ENCODE peak calls at places on chromosomes 3 and 15, in nine cellular contexts. One of them, this sample, is unnamed.

GRCh38 chr3:155409336-155409735 is 115.9 kb upstream of the STRIT1 start:
- DNase-seq in esophagus squamous epithelium: no peak
- DNase-seq in stomach: no peak
- DNase-seq in adrenal gland: no peak
- DNase-seq in GM12878: no peak
- DNase-seq in IMR-90: no peak
- DNase-seq in uterus: no peak
- DNase-seq in NB4: no peak
- DNase-seq in right lobe of liver: no peak
- DNase-seq in this sample: no peak

GRCh38 chr15:31758126-31758525 is 272.2 kb upstream of the CHRNA7 start:
- DNase-seq in esophagus squamous epithelium: no peak
- DNase-seq in stomach: peak; percentile 30
- DNase-seq in adrenal gland: peak; percentile 78
- DNase-seq in GM12878: peak; percentile 9
- DNase-seq in IMR-90: peak; percentile 2
- DNase-seq in uterus: no peak
- DNase-seq in NB4: peak; percentile 18
- DNase-seq in right lobe of liver: peak; percentile 85
- DNase-seq in this sample: no peak

GRCh38 chr15:64710664-64711441 is 64.5 kb downstream of the RBPMS2 start:
- DNase-seq in esophagus squamous epithelium: no peak
- DNase-seq in stomach: no peak
- DNase-seq in adrenal gland: no peak
- DNase-seq in GM12878: no peak
- DNase-seq in IMR-90: no peak
- DNase-seq in uterus: no peak
- DNase-seq in NB4: no peak
- DNase-seq in right lobe of liver: no peak
- DNase-seq in this sample: no peak

GRCh38 chr15:52466134-52466701 is 62.5 kb downstream of the MYO5A start:
- DNase-seq in esophagus squamous epithelium: peak; percentile 21
- DNase-seq in stomach: peak; percentile 40
- DNase-seq in adrenal gland: peak; percentile 46
- DNase-seq in GM12878: peak; percentile 97
- DNase-seq in IMR-90: no peak
- DNase-seq in uterus: no peak
- DNase-seq in NB4: peak; percentile 82
- DNase-seq in right lobe of liver: peak; percentile 36
- DNase-seq in this sample: peak; percentile 83

GRCh38 chr3:189082666-189083427 is 88.9 kb upstream of the TPRG1 start:
- DNase-seq in esophagus squamous epithelium: no peak
- DNase-seq in stomach: no peak
- DNase-seq in adrenal gland: no peak
- DNase-seq in GM12878: no peak
- DNase-seq in IMR-90: no peak
- DNase-seq in uterus: no peak
- DNase-seq in NB4: no peak
- DNase-seq in right lobe of liver: no peak
- DNase-seq in this sample: no peak

GRCh38 chr15:48424076-48424475 is 92.8 kb downstream of the DUT start:
- DNase-seq in esophagus squamous epithelium: no peak
- DNase-seq in stomach: no peak
- DNase-seq in adrenal gland: no peak
- DNase-seq in GM12878: no peak
- DNase-seq in IMR-90: peak; percentile 72
- DNase-seq in uterus: no peak
- DNase-seq in NB4: peak; percentile 22
- DNase-seq in right lobe of liver: no peak
- DNase-seq in this sample: no peak

GRCh38 chr3:197501496-197501878 is 54.3 kb downstream of the BDH1 start:
- DNase-seq in esophagus squamous epithelium: no peak
- DNase-seq in stomach: no peak
- DNase-seq in adrenal gland: no peak
- DNase-seq in GM12878: peak; percentile 45
- DNase-seq in IMR-90: peak; percentile 31
- DNase-seq in uterus: no peak
- DNase-seq in NB4: peak; percentile 58
- DNase-seq in right lobe of liver: no peak
- DNase-seq in this sample: no peak

GRCh38 chr15:58962662-58963565 is 24.5 kb upstream of the RNF111 start:
- DNase-seq in esophagus squamous epithelium: no peak
- DNase-seq in stomach: no peak
- DNase-seq in adrenal gland: no peak
- DNase-seq in GM12878: no peak
- DNase-seq in IMR-90: no peak
- DNase-seq in uterus: no peak
- DNase-seq in NB4: no peak
- DNase-seq in right lobe of liver: no peak
- DNase-seq in this sample: no peak

GRCh38 chr3:194069421-194070219 is 66.3 kb upstream of the HES1 start:
- DNase-seq in esophagus squamous epithelium: no peak
- DNase-seq in stomach: no peak
- DNase-seq in adrenal gland: no peak
- DNase-seq in GM12878: no peak
- DNase-seq in IMR-90: peak; percentile 24
- DNase-seq in uterus: no peak
- DNase-seq in NB4: peak; percentile 89
- DNase-seq in right lobe of liver: peak; percentile 54
- DNase-seq in this sample: peak; percentile 47

GRCh38 chr3:194072097-194072428 is 63.9 kb upstream of the HES1 start:
- DNase-seq in esophagus squamous epithelium: no peak
- DNase-seq in stomach: no peak
- DNase-seq in adrenal gland: no peak
- DNase-seq in GM12878: no peak
- DNase-seq in IMR-90: no peak
- DNase-seq in uterus: no peak
- DNase-seq in NB4: no peak
- DNase-seq in right lobe of liver: peak; percentile 63
- DNase-seq in this sample: no peak

GRCh38 chr3:194070220-194070633 is 65.7 kb upstream of the HES1 start:
- DNase-seq in esophagus squamous epithelium: no peak
- DNase-seq in stomach: no peak
- DNase-seq in adrenal gland: peak; percentile 79
- DNase-seq in GM12878: no peak
- DNase-seq in IMR-90: no peak
- DNase-seq in uterus: no peak
- DNase-seq in NB4: no peak
- DNase-seq in right lobe of liver: no peak
- DNase-seq in this sample: no peak

GRCh38 chr3:194072691-194073279 is 63.2 kb upstream of the HES1 start:
- DNase-seq in esophagus squamous epithelium: no peak
- DNase-seq in stomach: no peak
- DNase-seq in adrenal gland: no peak
- DNase-seq in GM12878: no peak
- DNase-seq in IMR-90: no peak
- DNase-seq in uterus: no peak
- DNase-seq in NB4: no peak
- DNase-seq in right lobe of liver: no peak
- DNase-seq in this sample: peak; percentile 60

DNA sequence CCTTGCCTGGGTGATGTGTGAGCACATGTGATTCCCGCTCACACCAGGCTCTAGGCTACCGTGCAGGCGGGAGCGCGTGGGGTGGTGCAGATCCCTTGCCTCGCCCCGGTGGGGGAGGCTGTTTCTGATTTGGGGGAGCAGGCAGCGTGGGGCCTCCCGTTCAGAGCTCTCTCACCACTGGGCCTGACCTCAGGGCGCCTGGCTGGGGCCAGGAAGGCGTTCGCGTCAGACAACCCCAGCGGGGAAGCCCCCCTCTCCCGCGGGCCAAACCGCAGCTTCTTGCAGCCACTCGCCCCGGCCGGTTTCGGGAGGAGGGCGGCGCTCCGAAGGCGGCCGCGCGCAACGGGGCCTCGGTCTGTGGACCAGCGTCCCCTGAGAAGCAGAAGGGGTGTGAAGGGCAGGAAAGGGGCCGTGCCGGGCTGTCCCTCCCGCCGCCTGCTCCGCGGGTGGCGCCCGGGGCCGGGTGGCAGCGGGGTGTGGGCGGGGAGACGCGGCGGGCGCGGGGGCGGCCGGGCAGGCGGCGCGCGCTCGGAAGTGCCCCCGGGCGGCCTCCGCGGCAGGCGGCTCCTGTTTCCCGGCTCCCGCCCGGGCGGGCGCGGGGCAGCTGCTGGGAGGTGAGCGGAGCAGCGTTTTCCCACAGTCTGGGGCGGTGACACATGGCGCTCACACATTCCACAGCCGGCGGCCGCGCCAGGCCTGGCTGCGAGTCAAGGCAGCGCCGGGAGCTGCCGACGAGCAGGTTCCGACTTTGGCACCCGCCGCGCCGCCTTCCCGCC is 65.1 kb upstream of the HES1 start:
- DNase-seq in esophagus squamous epithelium: peak; percentile 34
- DNase-seq in stomach: peak; percentile 93
- DNase-seq in adrenal gland: peak; percentile 89
- DNase-seq in GM12878: peak; percentile 50
- DNase-seq in IMR-90: peak; percentile 87
- DNase-seq in uterus: peak; percentile 73
- DNase-seq in NB4: peak; percentile 93
- DNase-seq in right lobe of liver: peak; percentile 91
- DNase-seq in this sample: peak; percentile 92
- TF ChIP-seq POLR2A in esophagus squamous epithelium: no peak
- TF ChIP-seq POLR2A in stomach: no peak
- TF ChIP-seq POLR2A in adrenal gland: no peak
- TF ChIP-seq POLR2A in GM12878: peak; percentile 49
- TF ChIP-seq POLR2A in IMR-90: no peak
- TF ChIP-seq POLR2A in uterus: no peak
- TF ChIP-seq POLR2A in NB4: no peak
- TF ChIP-seq POLR2A in right lobe of liver: peak; percentile 66
- TF ChIP-seq POLR2A in this sample: no peak

GRCh38 chr3:32403663-32404062 is 12.0 kb downstream of the CMTM7 start:
- DNase-seq in esophagus squamous epithelium: no peak
- DNase-seq in stomach: no peak
- DNase-seq in adrenal gland: no peak
- DNase-seq in GM12878: no peak
- DNase-seq in IMR-90: no peak
- DNase-seq in uterus: no peak
- DNase-seq in NB4: no peak
- DNase-seq in right lobe of liver: no peak
- DNase-seq in this sample: no peak

GRCh38 chr3:32398531-32398930 is 6.9 kb downstream of the CMTM7 start:
- DNase-seq in esophagus squamous epithelium: no peak
- DNase-seq in stomach: peak; percentile 38
- DNase-seq in adrenal gland: peak; percentile 56
- DNase-seq in GM12878: no peak
- DNase-seq in IMR-90: no peak
- DNase-seq in uterus: no peak
- DNase-seq in NB4: peak; percentile 72
- DNase-seq in right lobe of liver: peak; percentile 54
- DNase-seq in this sample: no peak

GRCh38 chr3:32401141-32401540 is 9.5 kb downstream of the CMTM7 start:
- DNase-seq in esophagus squamous epithelium: no peak
- DNase-seq in stomach: no peak
- DNase-seq in adrenal gland: no peak
- DNase-seq in GM12878: no peak
- DNase-seq in IMR-90: no peak
- DNase-seq in uterus: no peak
- DNase-seq in NB4: no peak
- DNase-seq in right lobe of liver: no peak
- DNase-seq in this sample: no peak

GRCh38 chr3:32399030-32399620 is 7.5 kb downstream of the CMTM7 start:
- DNase-seq in esophagus squamous epithelium: no peak
- DNase-seq in stomach: no peak
- DNase-seq in adrenal gland: peak; percentile 60
- DNase-seq in GM12878: no peak
- DNase-seq in IMR-90: peak; percentile 60
- DNase-seq in uterus: no peak
- DNase-seq in NB4: peak; percentile 75
- DNase-seq in right lobe of liver: no peak
- DNase-seq in this sample: no peak

GRCh38 chr3:32401541-32402052 is 9.9 kb downstream of the CMTM7 start:
- DNase-seq in esophagus squamous epithelium: peak; percentile 46
- DNase-seq in stomach: peak; percentile 74
- DNase-seq in adrenal gland: peak; percentile 83
- DNase-seq in GM12878: no peak
- DNase-seq in IMR-90: peak; percentile 70
- DNase-seq in uterus: peak; percentile 73
- DNase-seq in NB4: peak; percentile 87
- DNase-seq in right lobe of liver: peak; percentile 78
- DNase-seq in this sample: peak; percentile 89
- TF ChIP-seq POLR2A in esophagus squamous epithelium: no peak
- TF ChIP-seq POLR2A in stomach: no peak
- TF ChIP-seq POLR2A in adrenal gland: no peak
- TF ChIP-seq POLR2A in GM12878: no peak
- TF ChIP-seq POLR2A in IMR-90: no peak
- TF ChIP-seq POLR2A in uterus: peak; percentile 37
- TF ChIP-seq POLR2A in NB4: no peak
- TF ChIP-seq POLR2A in right lobe of liver: peak; percentile 53
- TF ChIP-seq POLR2A in this sample: no peak

DNA sequence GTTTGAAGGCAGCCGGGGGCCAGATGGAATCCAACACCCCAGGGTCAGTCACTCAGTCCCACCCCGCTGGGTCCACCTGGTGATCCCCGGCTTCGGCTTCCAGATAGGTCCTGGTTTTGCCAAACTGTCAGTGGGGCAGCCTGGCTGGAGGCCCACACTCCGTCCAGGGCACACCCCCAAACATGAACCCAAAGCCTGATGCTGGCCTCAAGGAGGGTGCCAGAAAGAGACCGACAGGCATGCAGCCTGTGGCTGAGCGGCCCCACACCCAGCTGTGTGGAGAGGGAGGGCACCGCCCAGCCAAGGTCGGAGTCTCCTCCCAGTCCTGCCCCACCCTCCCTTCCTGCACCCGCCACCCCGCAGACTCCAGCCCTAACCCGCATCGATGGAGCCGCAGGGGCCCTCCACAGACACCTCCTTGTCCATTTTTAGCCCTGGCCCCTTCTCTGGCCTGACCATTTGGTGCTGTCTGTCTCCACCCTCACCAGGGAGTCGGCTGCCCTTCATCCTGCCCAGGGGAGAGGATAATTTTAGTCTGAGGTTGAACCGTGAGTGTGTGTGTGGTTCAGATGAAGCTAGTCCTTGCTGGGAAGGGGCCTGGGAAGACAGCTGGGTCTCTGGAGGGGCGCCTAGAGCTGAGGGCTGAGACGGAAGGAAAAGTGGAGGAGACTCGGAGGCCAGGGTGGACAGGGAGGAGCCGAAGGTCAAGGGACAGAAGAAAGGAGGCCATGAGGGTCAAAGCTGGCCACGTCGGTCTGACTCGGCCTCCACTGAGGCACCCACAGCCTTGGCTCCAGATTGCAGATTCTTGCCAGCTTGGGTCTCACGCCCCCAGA is 23.1 kb downstream of the TNK2 start:
- DNase-seq in esophagus squamous epithelium: no peak
- DNase-seq in stomach: no peak
- DNase-seq in adrenal gland: no peak
- DNase-seq in GM12878: no peak
- DNase-seq in IMR-90: no peak
- DNase-seq in uterus: no peak
- DNase-seq in NB4: no peak
- DNase-seq in right lobe of liver: peak; percentile 17
- DNase-seq in this sample: no peak
- TF ChIP-seq POLR2A in esophagus squamous epithelium: no peak
- TF ChIP-seq POLR2A in stomach: no peak
- TF ChIP-seq POLR2A in adrenal gland: no peak
- TF ChIP-seq POLR2A in GM12878: no peak
- TF ChIP-seq POLR2A in IMR-90: no peak
- TF ChIP-seq POLR2A in uterus: no peak
- TF ChIP-seq POLR2A in NB4: no peak
- TF ChIP-seq POLR2A in right lobe of liver: no peak
- TF ChIP-seq POLR2A in this sample: no peak

DNA sequence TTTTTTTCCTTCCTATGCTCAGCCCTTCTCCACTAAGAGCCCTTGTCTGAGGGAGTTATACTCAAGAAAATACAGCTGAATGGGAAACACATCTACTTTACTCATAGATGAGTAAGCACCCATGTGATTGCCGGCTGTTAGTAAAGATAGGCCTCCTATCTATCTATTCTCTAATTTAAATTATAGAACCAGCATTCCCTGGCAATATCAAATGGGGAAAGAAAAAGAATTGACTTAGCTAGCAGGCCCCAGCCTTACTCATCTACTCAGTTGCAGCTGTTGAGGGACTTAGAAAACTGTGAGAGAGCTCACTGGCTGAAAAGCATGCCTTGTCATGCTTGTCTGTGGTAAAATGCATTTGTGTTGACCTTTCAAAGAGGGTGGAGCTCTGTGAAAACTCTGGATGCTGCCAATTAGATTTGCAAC is 116.9 kb upstream of the LRRFIP2 start:
- DNase-seq in esophagus squamous epithelium: no peak
- DNase-seq in stomach: no peak
- DNase-seq in adrenal gland: peak; percentile 11
- DNase-seq in GM12878: no peak
- DNase-seq in IMR-90: peak; percentile 88
- DNase-seq in uterus: no peak
- DNase-seq in NB4: no peak
- DNase-seq in right lobe of liver: no peak
- DNase-seq in this sample: no peak
- TF ChIP-seq POLR2A in esophagus squamous epithelium: no peak
- TF ChIP-seq POLR2A in stomach: no peak
- TF ChIP-seq POLR2A in adrenal gland: no peak
- TF ChIP-seq POLR2A in GM12878: no peak
- TF ChIP-seq POLR2A in IMR-90: no peak
- TF ChIP-seq POLR2A in uterus: no peak
- TF ChIP-seq POLR2A in NB4: no peak
- TF ChIP-seq POLR2A in right lobe of liver: no peak
- TF ChIP-seq POLR2A in this sample: no peak

This sample was measured in Peyer's patch.